ENCODE peak calls at places on chromosome 15, in eight cellular contexts. J, Q, M, S, H, Y, X and R are unnamed samples.

GRCh38 chr15:76159282-76159681 is 99.5 kb downstream of the TMEM266 start:
- DNase-seq in J (no peak), Q (no peak), M (no peak), S (no peak), H (no peak), Y (no peak), X (no peak), R (no peak)

GRCh38 chr15:29821416-29822099 is 710 bp downstream of the TJP1 start:
- DNase-seq in J (peak), Q (peak), M (peak), S (peak), H (no peak), Y (peak), X (peak), R (peak)

GRCh38 chr15:32941823-32942222 is 224.0 kb downstream of the GREM1 start:
- DNase-seq in J (no peak), Q (no peak), M (no peak), S (no peak), H (no peak), Y (no peak), X (no peak), R (no peak)

GRCh38 chr15:88647362-88648105 is 8.7 kb downstream of the ISG20 start:
- DNase-seq in J (no peak), Q (no peak), M (peak), S (no peak), H (no peak), Y (no peak), X (no peak), R (no peak)

GRCh38 chr15:67175643-67176071 is 78.8 kb downstream of the AAGAB start:
- DNase-seq in J (peak), Q (no peak), M (no peak), S (peak), H (no peak), Y (peak), X (no peak), R (no peak)

GRCh38 chr15:66714543-66714981 is 12.5 kb downstream of the SMAD6 start:
- DNase-seq in J (no peak), Q (no peak), M (no peak), S (peak), H (no peak), Y (no peak), X (no peak), R (no peak)

GRCh38 chr15:63044077-63044644 is 1.6 kb downstream of the TPM1 start:
- DNase-seq in J (no peak), Q (no peak), M (no peak), S (no peak), H (no peak), Y (no peak), X (no peak), R (no peak)

GRCh38 chr15:86743283-86743903 is 663.7 kb downstream of the AGBL1 start:
- DNase-seq in J (peak), Q (peak), M (peak), S (no peak), H (peak), Y (peak), X (no peak), R (no peak)

GRCh38 chr15:93109370-93110105 is 20.5 kb upstream of the RGMA start:
- DNase-seq in J (no peak), Q (peak), M (no peak), S (no peak), H (no peak), Y (no peak), X (no peak), R (no peak)

GRCh38 chr15:78064544-78064943 is 13.0 kb downstream of the TBC1D2B start:
- DNase-seq in J (no peak), Q (no peak), M (no peak), S (no peak), H (no peak), Y (no peak), X (no peak), R (no peak)

GRCh38 chr15:72782993-72783562 is 480 bp downstream of the ADPGK start:
- DNase-seq in J (no peak), Q (no peak), M (no peak), S (no peak), H (no peak), Y (peak), X (peak), R (no peak)

GRCh38 chr15:45869034-45869668 is 234.3 kb downstream of the SQOR start:
- DNase-seq in J (no peak), Q (no peak), M (no peak), S (no peak), H (no peak), Y (no peak), X (no peak), R (no peak)